ENCODE peak calls at places on chromosome 18, in nine cellular contexts. One of them, this sample, is unnamed.

GRCh38 chr18:44742741-44743311 is 62.1 kb downstream of the SETBP1 start:
- DNase-seq in T-helper 1 cell: no peak
- DNase-seq in hypothalamus: no peak
- DNase-seq in NCI-H1092: peak
- DNase-seq in skeletal muscle cell: peak
- DNase-seq in T-cell: no peak
- DNase-seq in cardiac fibroblast: peak
- DNase-seq in kidney epithelial cell: peak
- DNase-seq in stimulated activated CD4-positive, alpha-beta T cell treated with anti-CD3 and anti-CD28 coated beads, Interleukin-15, amount 100 ng/mL, for 24 hours: no peak
- DNase-seq in this sample: no peak

GRCh38 chr18:10085876-10086275 is 172.1 kb downstream of the VAPA start:
- DNase-seq in skeletal muscle cell: no peak
- DNase-seq in T-cell: no peak
- DNase-seq in T-helper 1 cell: no peak
- DNase-seq in cardiac fibroblast: no peak
- DNase-seq in NCI-H1092: no peak
- DNase-seq in kidney epithelial cell: no peak
- DNase-seq in stimulated activated CD4-positive, alpha-beta T cell treated with anti-CD3 and anti-CD28 coated beads, Interleukin-15, amount 100 ng/mL, for 24 hours: no peak
- DNase-seq in hypothalamus: no peak
- DNase-seq in this sample: no peak

GRCh38 chr18:45415614-45416013 is 199.7 kb upstream of the SLC14A2 start:
- DNase-seq in stimulated activated CD4-positive, alpha-beta T cell treated with anti-CD3 and anti-CD28 coated beads, Interleukin-15, amount 100 ng/mL, for 24 hours: no peak
- DNase-seq in cardiac fibroblast: no peak
- DNase-seq in skeletal muscle cell: no peak
- DNase-seq in hypothalamus: no peak
- DNase-seq in NCI-H1092: peak
- DNase-seq in kidney epithelial cell: no peak
- DNase-seq in T-cell: no peak
- DNase-seq in T-helper 1 cell: no peak
- DNase-seq in this sample: no peak

GRCh38 chr18:76720683-76721082 is 101.7 kb upstream of the ZNF236 start:
- DNase-seq in cardiac fibroblast: peak
- DNase-seq in skeletal muscle cell: no peak
- DNase-seq in hypothalamus: no peak
- DNase-seq in T-cell: no peak
- DNase-seq in kidney epithelial cell: no peak
- DNase-seq in T-helper 1 cell: no peak
- DNase-seq in stimulated activated CD4-positive, alpha-beta T cell treated with anti-CD3 and anti-CD28 coated beads, Interleukin-15, amount 100 ng/mL, for 24 hours: no peak
- DNase-seq in NCI-H1092: no peak
- DNase-seq in this sample: no peak

GRCh38 chr18:34330308-34330707 is 105.6 kb upstream of the NOL4 start:
- DNase-seq in T-helper 1 cell: no peak
- DNase-seq in NCI-H1092: peak
- DNase-seq in skeletal muscle cell: no peak
- DNase-seq in T-cell: no peak
- DNase-seq in hypothalamus: no peak
- DNase-seq in cardiac fibroblast: no peak
- DNase-seq in stimulated activated CD4-positive, alpha-beta T cell treated with anti-CD3 and anti-CD28 coated beads, Interleukin-15, amount 100 ng/mL, for 24 hours: no peak
- DNase-seq in kidney epithelial cell: no peak
- DNase-seq in this sample: no peak

GRCh38 chr18:11607897-11608296 is 1.5 kb upstream of the SLC35G4 start:
- DNase-seq in cardiac fibroblast: no peak
- DNase-seq in T-cell: no peak
- DNase-seq in T-helper 1 cell: no peak
- DNase-seq in stimulated activated CD4-positive, alpha-beta T cell treated with anti-CD3 and anti-CD28 coated beads, Interleukin-15, amount 100 ng/mL, for 24 hours: no peak
- DNase-seq in skeletal muscle cell: no peak
- DNase-seq in NCI-H1092: no peak
- DNase-seq in kidney epithelial cell: peak
- DNase-seq in hypothalamus: no peak
- DNase-seq in this sample: no peak

GRCh38 chr18:49112664-49113063 is 161.9 kb upstream of the SMAD7 start:
- DNase-seq in stimulated activated CD4-positive, alpha-beta T cell treated with anti-CD3 and anti-CD28 coated beads, Interleukin-15, amount 100 ng/mL, for 24 hours: no peak
- DNase-seq in NCI-H1092: no peak
- DNase-seq in skeletal muscle cell: no peak
- DNase-seq in T-cell: no peak
- DNase-seq in cardiac fibroblast: no peak
- DNase-seq in kidney epithelial cell: no peak
- DNase-seq in T-helper 1 cell: no peak
- DNase-seq in hypothalamus: no peak
- DNase-seq in this sample: no peak

GRCh38 chr18:61581578-61582204 is 248.5 kb downstream of the CDH20 start:
- DNase-seq in T-cell: peak
- DNase-seq in hypothalamus: peak
- DNase-seq in cardiac fibroblast: peak
- DNase-seq in T-helper 1 cell: peak
- DNase-seq in NCI-H1092: peak
- DNase-seq in stimulated activated CD4-positive, alpha-beta T cell treated with anti-CD3 and anti-CD28 coated beads, Interleukin-15, amount 100 ng/mL, for 24 hours: peak
- DNase-seq in skeletal muscle cell: no peak
- DNase-seq in kidney epithelial cell: no peak
- DNase-seq in this sample: peak

GRCh38 chr18:3347286-3347803 is 85.4 kb downstream of the MYL12B start:
- DNase-seq in T-cell: no peak
- DNase-seq in kidney epithelial cell: no peak
- DNase-seq in skeletal muscle cell: no peak
- DNase-seq in stimulated activated CD4-positive, alpha-beta T cell treated with anti-CD3 and anti-CD28 coated beads, Interleukin-15, amount 100 ng/mL, for 24 hours: no peak
- DNase-seq in NCI-H1092: no peak
- DNase-seq in cardiac fibroblast: no peak
- DNase-seq in hypothalamus: no peak
- DNase-seq in T-helper 1 cell: no peak
- DNase-seq in this sample: no peak

GRCh38 chr18:11981633-11982366 is 493 bp downstream of the IMPA2 start:
- DNase-seq in T-helper 1 cell: peak
- DNase-seq in skeletal muscle cell: no peak
- DNase-seq in hypothalamus: no peak
- DNase-seq in kidney epithelial cell: no peak
- DNase-seq in T-cell: peak
- DNase-seq in stimulated activated CD4-positive, alpha-beta T cell treated with anti-CD3 and anti-CD28 coated beads, Interleukin-15, amount 100 ng/mL, for 24 hours: peak
- DNase-seq in cardiac fibroblast: peak
- DNase-seq in NCI-H1092: no peak
- DNase-seq in this sample: peak

GRCh38 chr18:8411492-8411891 is 197.7 kb upstream of the RAB12 start:
- DNase-seq in kidney epithelial cell: no peak
- DNase-seq in skeletal muscle cell: no peak
- DNase-seq in T-helper 1 cell: no peak
- DNase-seq in hypothalamus: no peak
- DNase-seq in cardiac fibroblast: no peak
- DNase-seq in NCI-H1092: no peak
- DNase-seq in stimulated activated CD4-positive, alpha-beta T cell treated with anti-CD3 and anti-CD28 coated beads, Interleukin-15, amount 100 ng/mL, for 24 hours: no peak
- DNase-seq in T-cell: no peak
- DNase-seq in this sample: no peak

GRCh38 chr18:3162181-3162580 is 57.6 kb downstream of the MYOM1 start:
- DNase-seq in hypothalamus: no peak
- DNase-seq in skeletal muscle cell: no peak
- DNase-seq in cardiac fibroblast: peak
- DNase-seq in kidney epithelial cell: no peak
- DNase-seq in stimulated activated CD4-positive, alpha-beta T cell treated with anti-CD3 and anti-CD28 coated beads, Interleukin-15, amount 100 ng/mL, for 24 hours: no peak
- DNase-seq in T-helper 1 cell: no peak
- DNase-seq in NCI-H1092: no peak
- DNase-seq in T-cell: no peak
- DNase-seq in this sample: no peak

GRCh38 chr18:51137891-51138290 is 59.6 kb downstream of the MEX3C start:
- DNase-seq in cardiac fibroblast: no peak
- DNase-seq in NCI-H1092: no peak
- DNase-seq in T-cell: no peak
- DNase-seq in kidney epithelial cell: no peak
- DNase-seq in skeletal muscle cell: no peak
- DNase-seq in T-helper 1 cell: no peak
- DNase-seq in hypothalamus: no peak
- DNase-seq in stimulated activated CD4-positive, alpha-beta T cell treated with anti-CD3 and anti-CD28 coated beads, Interleukin-15, amount 100 ng/mL, for 24 hours: no peak
- DNase-seq in this sample: no peak

GRCh38 chr18:7950380-7951143 is 383.4 kb downstream of the PTPRM start:
- DNase-seq in stimulated activated CD4-positive, alpha-beta T cell treated with anti-CD3 and anti-CD28 coated beads, Interleukin-15, amount 100 ng/mL, for 24 hours: peak
- DNase-seq in kidney epithelial cell: peak
- DNase-seq in NCI-H1092: no peak
- DNase-seq in T-helper 1 cell: no peak
- DNase-seq in cardiac fibroblast: peak
- DNase-seq in T-cell: no peak
- DNase-seq in hypothalamus: no peak
- DNase-seq in skeletal muscle cell: peak
- DNase-seq in this sample: peak

GRCh38 chr18:10010611-10011015 is 96.8 kb downstream of the VAPA start:
- DNase-seq in kidney epithelial cell: peak
- DNase-seq in T-cell: no peak
- DNase-seq in skeletal muscle cell: peak
- DNase-seq in hypothalamus: no peak
- DNase-seq in stimulated activated CD4-positive, alpha-beta T cell treated with anti-CD3 and anti-CD28 coated beads, Interleukin-15, amount 100 ng/mL, for 24 hours: no peak
- DNase-seq in NCI-H1092: no peak
- DNase-seq in T-helper 1 cell: no peak
- DNase-seq in cardiac fibroblast: peak
- DNase-seq in this sample: no peak

GRCh38 chr18:43078485-43079092 is 36.9 kb downstream of the RIT2 start:
- DNase-seq in hypothalamus: no peak
- DNase-seq in skeletal muscle cell: no peak
- DNase-seq in stimulated activated CD4-positive, alpha-beta T cell treated with anti-CD3 and anti-CD28 coated beads, Interleukin-15, amount 100 ng/mL, for 24 hours: no peak
- DNase-seq in T-helper 1 cell: no peak
- DNase-seq in cardiac fibroblast: no peak
- DNase-seq in kidney epithelial cell: no peak
- DNase-seq in NCI-H1092: no peak
- DNase-seq in T-cell: no peak
- DNase-seq in this sample: no peak

GRCh38 chr18:62852851-62853250 is 137.5 kb downstream of the PHLPP1 start:
- DNase-seq in T-helper 1 cell: no peak
- DNase-seq in kidney epithelial cell: no peak
- DNase-seq in T-cell: no peak
- DNase-seq in hypothalamus: no peak
- DNase-seq in skeletal muscle cell: no peak
- DNase-seq in cardiac fibroblast: peak
- DNase-seq in NCI-H1092: no peak
- DNase-seq in stimulated activated CD4-positive, alpha-beta T cell treated with anti-CD3 and anti-CD28 coated beads, Interleukin-15, amount 100 ng/mL, for 24 hours: no peak
- DNase-seq in this sample: no peak

GRCh38 chr18:10660485-10660884 is 134.7 kb downstream of the NAPG start:
- DNase-seq in skeletal muscle cell: peak
- DNase-seq in T-cell: no peak
- DNase-seq in kidney epithelial cell: no peak
- DNase-seq in NCI-H1092: no peak
- DNase-seq in T-helper 1 cell: no peak
- DNase-seq in hypothalamus: no peak
- DNase-seq in stimulated activated CD4-positive, alpha-beta T cell treated with anti-CD3 and anti-CD28 coated beads, Interleukin-15, amount 100 ng/mL, for 24 hours: no peak
- DNase-seq in cardiac fibroblast: peak
- DNase-seq in this sample: no peak

This sample was measured in activated CD8-positive, alpha-beta T cell treated with anti-CD3 and anti-CD28 coated beads for 36 hours.